ENCODE peak calls at places on chromosomes 3 and 15, in ten cellular contexts. I, L, Z, K, C, X, H, V, G and P are unnamed samples.

GRCh38 chr3:107206141-107206540 is 171.1 kb upstream of the CCDC54 start:
- DNase-seq in I (peak), L (peak), Z (no peak), K (no peak), C (no peak), X (peak), H (peak), V (no peak), G (peak), P (no peak)

GRCh38 chr3:168065569-168065968 is 30.2 kb downstream of the GOLIM4 start:
- DNase-seq in I (no peak), L (no peak), Z (no peak), K (no peak), C (no peak), X (no peak), H (no peak), V (no peak), G (no peak), P (no peak)

GRCh38 chr3:123798540-123798939 is 85.6 kb downstream of the MYLK start:
- DNase-seq in I (no peak), L (no peak), Z (no peak), K (no peak), C (no peak), X (no peak), H (no peak), V (no peak), G (no peak), P (no peak)

GRCh38 chr3:15498461-15499214 is 22.9 kb downstream of the COLQ start:
- DNase-seq in I (no peak), L (peak), Z (no peak), K (no peak), C (no peak), X (no peak), H (no peak), V (no peak), G (no peak), P (peak)

GRCh38 chr3:157868168-157868567 is 238.1 kb downstream of the SHOX2 start:
- DNase-seq in I (no peak), L (no peak), Z (no peak), K (no peak), C (no peak), X (no peak), H (no peak), V (no peak), G (no peak), P (no peak)

GRCh38 chr3:143146875-143147274 is 27.3 kb downstream of the CHST2 start:
- DNase-seq in I (no peak), L (no peak), Z (no peak), K (no peak), C (no peak), X (no peak), H (no peak), V (no peak), G (no peak), P (no peak)

GRCh38 chr15:88618686-88619085 is 2.5 kb upstream of the AEN start:
- DNase-seq in I (no peak), L (no peak), Z (no peak), K (no peak), C (no peak), X (no peak), H (peak), V (no peak), G (no peak), P (no peak)

GRCh38 chr15:62212746-62213145 is 47.7 kb upstream of the C2CD4B start:
- DNase-seq in I (no peak), L (no peak), Z (no peak), K (no peak), C (no peak), X (no peak), H (no peak), V (no peak), G (no peak), P (no peak)

GRCh38 chr3:170357920-170358854 is 672 bp downstream of the SKIL start:
- DNase-seq in I (peak), L (peak), Z (peak), K (peak), C (peak), X (peak), H (peak), V (peak), G (peak), P (peak)

GRCh38 chr3:174409085-174409743 is 449.9 kb upstream of the NAALADL2 start:
- DNase-seq in I (no peak), L (no peak), Z (no peak), K (no peak), C (no peak), X (no peak), H (peak), V (no peak), G (no peak), P (no peak)

GRCh38 chr3:128054363-128054762 is 2.1 kb downstream of the SEC61A1 start:
- DNase-seq in I (no peak), L (no peak), Z (no peak), K (no peak), C (no peak), X (no peak), H (peak), V (no peak), G (no peak), P (peak)

GRCh38 chr15:75666823-75667501 is 19.2 kb downstream of the SNX33 start:
- DNase-seq in I (no peak), L (no peak), Z (no peak), K (peak), C (no peak), X (no peak), H (peak), V (no peak), G (no peak), P (peak)

GRCh38 chr3:115245437-115245836 is 98.3 kb upstream of the ZBTB20 start:
- DNase-seq in I (no peak), L (no peak), Z (no peak), K (no peak), C (no peak), X (no peak), H (peak), V (no peak), G (no peak), P (peak)

GRCh38 chr3:170180107-170180951 is 1.2 kb downstream of the PHC3 start:
- DNase-seq in I (no peak), L (no peak), Z (no peak), K (no peak), C (no peak), X (peak), H (peak), V (no peak), G (peak), P (no peak)

GRCh38 chr15:70625438-70625837 is 137.9 kb downstream of the UACA start:
- DNase-seq in I (no peak), L (no peak), Z (no peak), K (no peak), C (no peak), X (no peak), H (no peak), V (no peak), G (peak), P (no peak)

GRCh38 chr3:192515661-192516040 is 211.7 kb downstream of the FGF12 start:
- DNase-seq in I (no peak), L (no peak), Z (peak), K (no peak), C (no peak), X (no peak), H (no peak), V (no peak), G (no peak), P (no peak)